ENCODE peak calls at places on chromosomes 12 and 14, in nine cellular contexts. One of them, this sample, is unnamed.

GRCh38 chr14:81811705-81812269 is 278.1 kb upstream of the SEL1L start:
- DNase-seq in HEK293T: no peak
- DNase-seq in putamen: no peak
- DNase-seq in H7: no peak
- DNase-seq in EH: no peak
- DNase-seq in ureter: no peak
- DNase-seq in left colon: no peak
- DNase-seq in non-pigmented ciliary epithelial cell: no peak
- DNase-seq in stomach: no peak
- DNase-seq in this sample: no peak

GRCh38 chr12:121391619-121392324 is 8.1 kb upstream of the RNF34 start:
- DNase-seq in HEK293T: no peak
- DNase-seq in putamen: no peak
- DNase-seq in H7: no peak
- DNase-seq in EH: peak; percentile 83
- DNase-seq in ureter: no peak
- DNase-seq in left colon: no peak
- DNase-seq in non-pigmented ciliary epithelial cell: peak; percentile 36
- DNase-seq in stomach: peak; percentile 33
- DNase-seq in this sample: peak; percentile 83

GRCh38 chr14:67539116-67539515 is 6.0 kb downstream of the PLEKHH1 start:
- DNase-seq in HEK293T: no peak
- DNase-seq in putamen: peak; percentile 97
- DNase-seq in H7: no peak
- DNase-seq in EH: no peak
- DNase-seq in ureter: no peak
- DNase-seq in left colon: no peak
- DNase-seq in non-pigmented ciliary epithelial cell: no peak
- DNase-seq in stomach: no peak
- DNase-seq in this sample: no peak

GRCh38 chr14:78921856-78922255 is 751.7 kb downstream of the NRXN3 start:
- DNase-seq in HEK293T: no peak
- DNase-seq in putamen: no peak
- DNase-seq in H7: no peak
- DNase-seq in EH: peak; percentile 86
- DNase-seq in ureter: no peak
- DNase-seq in left colon: no peak
- DNase-seq in non-pigmented ciliary epithelial cell: peak; percentile 72
- DNase-seq in stomach: no peak
- DNase-seq in this sample: no peak

GRCh38 chr12:9687228-9687627 is 17.7 kb downstream of the CLEC2D start:
- DNase-seq in HEK293T: no peak
- DNase-seq in putamen: no peak
- DNase-seq in H7: no peak
- DNase-seq in EH: peak; percentile 18
- DNase-seq in ureter: no peak
- DNase-seq in left colon: no peak
- DNase-seq in non-pigmented ciliary epithelial cell: no peak
- DNase-seq in stomach: no peak
- DNase-seq in this sample: no peak

GRCh38 chr14:79493081-79493652 is 718.1 kb downstream of the DIO2 start:
- DNase-seq in HEK293T: no peak
- DNase-seq in putamen: no peak
- DNase-seq in H7: no peak
- DNase-seq in EH: peak; percentile 53
- DNase-seq in ureter: no peak
- DNase-seq in left colon: no peak
- DNase-seq in non-pigmented ciliary epithelial cell: no peak
- DNase-seq in stomach: no peak
- DNase-seq in this sample: no peak

GRCh38 chr12:11949738-11950403 is 120.9 kb upstream of the BCL2L14 start:
- DNase-seq in HEK293T: no peak
- DNase-seq in putamen: peak; percentile 13
- DNase-seq in H7: no peak
- DNase-seq in EH: no peak
- DNase-seq in ureter: no peak
- DNase-seq in left colon: no peak
- DNase-seq in non-pigmented ciliary epithelial cell: no peak
- DNase-seq in stomach: peak; percentile 61
- DNase-seq in this sample: no peak

GRCh38 chr14:50796391-50796790 is 34.6 kb downstream of the NIN start:
- DNase-seq in HEK293T: no peak
- DNase-seq in putamen: no peak
- DNase-seq in H7: no peak
- DNase-seq in EH: peak; percentile 37
- DNase-seq in ureter: no peak
- DNase-seq in left colon: no peak
- DNase-seq in non-pigmented ciliary epithelial cell: no peak
- DNase-seq in stomach: no peak
- DNase-seq in this sample: no peak

GRCh38 chr14:21921453-21921852 is 247.8 kb upstream of the OR4E1 start:
- DNase-seq in HEK293T: no peak
- DNase-seq in putamen: no peak
- DNase-seq in H7: no peak
- DNase-seq in EH: no peak
- DNase-seq in ureter: no peak
- DNase-seq in left colon: no peak
- DNase-seq in non-pigmented ciliary epithelial cell: no peak
- DNase-seq in stomach: no peak
- DNase-seq in this sample: no peak

GRCh38 chr14:61451491-61451890 is 130.1 kb downstream of the PRKCH start:
- DNase-seq in HEK293T: no peak
- DNase-seq in putamen: no peak
- DNase-seq in H7: no peak
- DNase-seq in EH: no peak
- DNase-seq in ureter: no peak
- DNase-seq in left colon: no peak
- DNase-seq in non-pigmented ciliary epithelial cell: no peak
- DNase-seq in stomach: no peak
- DNase-seq in this sample: no peak